ENCODE peak calls at places on chromosomes 12 and 14, in five cellular contexts. F is PC-3, B is neural progenitor cell, Q is H9, M is GM12878. O is an unnamed sample. For H3K9me3, the result is how much of the 10 kb centered on the place peaks cover.

GRCh38 chr12:48002773-48003218 is 1.5 kb downstream of the COL2A1 start:
- DNase-seq in F (peak), B (peak), Q (no peak), M (no peak), O (no peak)

GRCh38 chr12:64293654-64294364 is 71.7 kb upstream of the KICS2 start:
- DNase-seq in M (no peak), Q (no peak), B (no peak), F (no peak), O (no peak)

GRCh38 chr12:12441891-12442461 is 85.1 kb downstream of the BORCS5 start:
- DNase-seq in M (no peak), Q (no peak), F (peak), B (no peak), O (no peak)

GRCh38 chr14:94292872-94293577 is at the start of gene SERPINA10:
- DNase-seq in F (no peak), B (no peak), Q (no peak), M (no peak), O (no peak)

GRCh38 chr14:52271538-52271937 is 4.0 kb downstream of the PTGDR start:
- DNase-seq in F (no peak), Q (no peak), M (no peak), B (no peak), O (no peak)

GRCh38 chr14:35438910-35439713 is 34.6 kb upstream of the NFKBIA start:
- DNase-seq in B (peak), F (peak), M (peak), Q (no peak), O (no peak)

GRCh38 chr12:19779393-19780056 is 340.2 kb downstream of the AEBP2 start:
- DNase-seq in M (no peak), Q (peak), F (no peak), B (peak), O (no peak)

GRCh38 chr12:12016284-12017100 is 54.2 kb upstream of the BCL2L14 start:
- DNase-seq in B (no peak), F (no peak), Q (no peak), M (no peak), O (no peak)

GRCh38 chr14:21840765-21841164 is 167.1 kb upstream of the OR4E1 start:
- DNase-seq in F (peak), M (no peak), Q (peak), B (peak), O (no peak)

GRCh38 chr14:21852061-21852664 is 178.5 kb upstream of the OR4E1 start:
- DNase-seq in M (no peak), B (peak), Q (peak), F (peak), O (no peak)

DNA sequence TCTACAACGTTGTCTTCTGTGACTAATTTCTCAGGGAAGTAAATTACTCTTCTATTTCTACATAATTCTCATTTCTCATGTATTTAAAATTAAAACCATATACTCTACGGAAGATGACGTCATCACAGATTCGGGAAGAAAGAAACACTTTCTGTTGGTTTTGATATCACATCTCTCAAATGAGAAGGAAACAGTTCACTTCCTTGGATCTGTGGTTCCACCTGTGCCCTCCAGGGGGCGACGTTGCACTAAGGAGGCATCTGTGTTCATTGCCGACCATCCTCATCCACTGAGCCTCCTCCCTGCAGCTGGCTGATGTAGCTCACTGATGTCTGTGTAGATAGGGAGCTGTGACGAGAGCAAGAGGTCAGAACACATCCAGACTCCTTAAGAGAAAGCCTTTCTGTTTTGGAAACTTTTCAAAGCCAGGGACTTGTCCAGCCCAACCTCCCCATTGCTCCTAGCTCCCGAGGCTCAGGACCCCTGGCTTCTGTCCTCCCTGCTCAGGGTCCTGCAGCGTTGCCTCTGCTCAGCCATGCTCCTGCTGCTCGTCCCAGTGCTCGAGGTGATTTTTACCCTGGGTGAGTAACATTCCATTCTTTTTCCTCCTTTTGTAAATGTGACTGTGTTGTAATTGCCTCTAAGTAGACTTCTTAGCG is 172.7 kb upstream of the OR4E1 start:
- DNase-seq in M (no peak), Q (peak), F (peak), B (peak), O (no peak)
- TF ChIP-seq CTCF in M (peak), Q (peak), F (peak), B (peak), O (peak)

DNA sequence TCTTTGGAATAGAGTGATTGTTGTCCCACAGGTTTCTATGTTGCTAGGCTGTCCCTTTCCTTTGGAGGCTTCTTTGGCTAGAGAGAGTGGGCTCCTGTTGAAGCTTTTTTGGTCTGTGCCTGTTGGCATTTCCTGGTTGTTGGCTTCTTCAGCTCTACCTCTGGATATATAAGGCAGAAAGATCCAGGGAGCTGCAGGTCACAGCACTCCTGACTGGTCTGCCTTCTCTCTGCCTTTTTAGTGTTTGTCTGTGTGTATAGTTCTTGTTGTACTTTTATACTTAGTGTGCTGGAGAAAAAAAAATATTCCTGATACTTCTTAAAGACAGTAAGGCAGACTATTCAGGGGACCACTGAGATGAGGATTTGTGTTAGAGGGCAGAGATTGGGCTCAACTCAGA is 202.7 kb downstream of the FBXL14 start:
- DNase-seq in M (no peak), B (peak), Q (peak), F (no peak), O (no peak)
- H3K9me3 ChIP-seq in M (under half), B (under half), Q (under half), F (under half), O (under half)

GRCh38 chr14:104448721-104449120 is 130.8 kb upstream of the C14orf180 start:
- DNase-seq in F (no peak), B (no peak), Q (no peak), M (no peak), O (no peak)
- TF ChIP-seq CTCF in F (no peak), B (no peak), Q (no peak), M (no peak), O (no peak)

GRCh38 chr12:130086248-130086647 is 76.0 kb upstream of the FZD10 start:
- DNase-seq in F (no peak), M (no peak), Q (no peak), B (no peak), O (no peak)

GRCh38 chr12:130088509-130088908 is 73.8 kb upstream of the FZD10 start:
- DNase-seq in M (no peak), F (no peak), B (no peak), Q (no peak), O (no peak)

GRCh38 chr12:130084359-130084758 is 77.9 kb upstream of the FZD10 start:
- DNase-seq in M (no peak), F (no peak), B (no peak), Q (no peak), O (no peak)

GRCh38 chr12:130086777-130087176 is 75.5 kb upstream of the FZD10 start:
- DNase-seq in M (no peak), Q (no peak), B (no peak), F (no peak), O (no peak)

GRCh38 chr12:130087222-130087621 is 75.0 kb upstream of the FZD10 start:
- DNase-seq in B (no peak), M (no peak), Q (no peak), F (no peak), O (no peak)
- H3K9me3 ChIP-seq in B (under half), M (under half), Q (under half), F (under half), O (under half)

GRCh38 chr14:90599748-90600507 is 203.1 kb downstream of the CALM1 start:
- DNase-seq in B (no peak), F (peak), M (no peak), Q (no peak), O (no peak)
- TF ChIP-seq CTCF in B (no peak), F (peak), M (no peak), Q (no peak), O (peak)

GRCh38 chr12:83451189-83451588 is 764.5 kb downstream of the TMTC2 start:
- DNase-seq in F (no peak), M (no peak), Q (no peak), B (no peak), O (no peak)
- H3K9me3 ChIP-seq in F (under half), M (under half), Q (under half), B (under half), O (under half)

GRCh38 chr12:3116106-3116898 is 39.1 kb downstream of the TSPAN9 start:
- DNase-seq in B (peak), M (no peak), F (no peak), Q (peak), O (no peak)
- TF ChIP-seq CTCF in B (no peak), M (no peak), F (no peak), Q (no peak), O (no peak)

GRCh38 chr12:132949936-132950837 is 5.9 kb downstream of the ZNF605 start:
- DNase-seq in B (no peak), Q (no peak), M (no peak), F (no peak), O (no peak)
- H3K9me3 ChIP-seq in B (under half), Q (under half), M (half or more), F (under half), O (half or more)